ENCODE peak calls at places on chromosomes 13 and 19, in six cellular contexts. C, M, P, X, T and J are unnamed samples.

GRCh38 chr13:44244288-44244687 is 129.3 kb upstream of the SERP2 start:
- DNase-seq in C (peak), M (peak), P (no peak), X (no peak), T (no peak), J (no peak)

GRCh38 chr19:43651758-43652545 is 12.3 kb upstream of the CADM4 start:
- DNase-seq in C (peak), M (no peak), P (peak), X (no peak), T (no peak), J (no peak)

GRCh38 chr13:40985596-40986327 is 33.4 kb downstream of the ELF1 start:
- DNase-seq in C (no peak), M (no peak), P (no peak), X (no peak), T (no peak), J (no peak)

GRCh38 chr19:7450243-7451223 is 38.3 kb downstream of the PEX11G start:
- DNase-seq in C (no peak), M (peak), P (peak), X (no peak), T (peak), J (peak)

GRCh38 chr19:17052439-17052838 is 22.8 kb downstream of the HAUS8 start:
- DNase-seq in C (peak), M (peak), P (no peak), X (no peak), T (no peak), J (peak)

GRCh38 chr19:13400296-13400695 is 106.0 kb downstream of the CACNA1A start:
- DNase-seq in C (no peak), M (no peak), P (no peak), X (no peak), T (no peak), J (no peak)

GRCh38 chr19:55118401-55118991 is 1.1 kb upstream of the PPP1R12C start:
- DNase-seq in C (peak), M (no peak), P (no peak), X (peak), T (no peak), J (peak)

GRCh38 chr19:18202759-18203407 is 959 bp downstream of the RAB3A start:
- DNase-seq in C (peak), M (no peak), P (no peak), X (no peak), T (no peak), J (no peak)

GRCh38 chr13:52739468-52740071 is at the start of gene CNMD:
- DNase-seq in C (no peak), M (no peak), P (no peak), X (no peak), T (no peak), J (no peak)

GRCh38 chr19:13018037-13018914 is 23.0 kb downstream of the NFIX start:
- DNase-seq in C (peak), M (no peak), P (no peak), X (no peak), T (no peak), J (no peak)

GRCh38 chr19:12788025-12788681 is 3.1 kb upstream of the JUNB start:
- DNase-seq in C (no peak), M (no peak), P (no peak), X (no peak), T (no peak), J (no peak)

GRCh38 chr19:49554701-49555181 is 25.6 kb downstream of the NOSIP start:
- DNase-seq in C (no peak), M (no peak), P (no peak), X (no peak), T (no peak), J (no peak)

GRCh38 chr19:7304200-7304599 is 10.0 kb upstream of the INSR start:
- DNase-seq in C (no peak), M (no peak), P (no peak), X (no peak), T (no peak), J (no peak)

GRCh38 chr13:103031332-103031873 is 34.8 kb downstream of the SLC10A2 start:
- DNase-seq in C (no peak), M (no peak), P (no peak), X (no peak), T (peak), J (no peak)

GRCh38 chr19:17576758-17577532 is 21.5 kb downstream of the COLGALT1 start:
- DNase-seq in C (peak), M (peak), P (no peak), X (peak), T (no peak), J (peak)

GRCh38 chr19:34236035-34236793 is 18.1 kb upstream of the GARRE1 start:
- DNase-seq in C (no peak), M (no peak), P (no peak), X (no peak), T (no peak), J (no peak)

GRCh38 chr19:708154-709141 is at the start of gene PALM:
- DNase-seq in C (peak), M (no peak), P (peak), X (no peak), T (no peak), J (no peak)

GRCh38 chr13:102402292-102402691 is 444 bp upstream of the FGF14 start:
- DNase-seq in C (no peak), M (no peak), P (no peak), X (peak), T (no peak), J (peak)

GRCh38 chr13:110156186-110157065 is 150.5 kb downstream of the COL4A1 start:
- DNase-seq in C (no peak), M (no peak), P (no peak), X (no peak), T (no peak), J (no peak)

GRCh38 chr19:1470864-1471513 is 8.0 kb downstream of the C19orf25 start:
- DNase-seq in C (no peak), M (no peak), P (no peak), X (no peak), T (no peak), J (no peak)

GRCh38 chr13:111388851-111389500 is 68.5 kb downstream of the TEX29 start:
- DNase-seq in C (no peak), M (no peak), P (no peak), X (no peak), T (no peak), J (no peak)

GRCh38 chr13:107680115-107680514 is 535.2 kb downstream of the LIG4 start:
- DNase-seq in C (no peak), M (no peak), P (no peak), X (no peak), T (no peak), J (no peak)

GRCh38 chr19:45507864-45508680 is 793 bp downstream of the VASP start:
- DNase-seq in C (peak), M (no peak), P (no peak), X (no peak), T (no peak), J (no peak)

GRCh38 chr13:31050486-31051400 is 111.0 kb downstream of the HSPH1 start:
- DNase-seq in C (peak), M (no peak), P (no peak), X (no peak), T (no peak), J (no peak)

DNA sequence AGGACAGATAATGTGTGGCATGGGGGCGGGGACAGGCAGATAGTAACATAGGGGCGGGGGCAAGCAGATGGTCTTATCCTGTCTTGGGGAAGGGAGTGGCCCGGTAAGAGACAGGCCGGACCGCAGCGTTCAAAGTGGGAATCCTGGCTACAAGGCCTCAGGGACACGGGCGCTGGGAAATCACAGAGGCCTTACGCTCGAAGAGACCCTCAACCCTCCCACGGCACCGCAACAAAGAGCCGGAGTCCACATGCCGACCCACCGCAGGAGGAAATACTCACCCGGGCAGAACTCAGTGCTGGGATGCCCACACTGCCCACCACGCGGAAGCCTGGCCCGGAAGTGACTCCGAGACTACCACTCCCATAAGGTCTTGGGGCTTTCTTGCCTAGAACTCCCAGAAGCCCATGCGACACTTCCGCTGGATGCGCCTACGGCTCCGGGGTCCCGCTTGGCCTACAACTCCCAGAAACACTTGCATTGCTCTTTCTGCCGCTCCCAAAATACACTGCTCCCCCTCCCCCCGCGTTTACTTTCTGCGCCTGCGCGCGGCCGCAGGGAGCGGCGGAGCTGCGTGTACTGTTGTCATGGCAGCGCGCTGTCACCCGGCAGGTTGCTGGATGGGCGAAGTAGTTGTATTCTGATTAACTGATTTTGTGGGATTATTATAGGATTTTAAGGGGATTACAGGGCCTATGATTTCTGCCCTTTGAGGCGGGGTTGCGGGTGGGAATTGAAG is at the start of gene CTU1:
- DNase-seq in C (peak), M (peak), P (peak), X (peak), T (peak), J (peak)
- TF ChIP-seq YY1 in C (peak), M (peak), P (peak), X (peak), T (peak), J (no peak)

GRCh38 chr13:99224019-99224418 is 23.4 kb downstream of the UBAC2 start:
- DNase-seq in C (no peak), M (no peak), P (no peak), X (no peak), T (no peak), J (no peak)
- TF ChIP-seq ZNF274 in C (no peak), M (no peak), P (no peak), X (no peak), T (no peak), J (no peak)

DNA sequence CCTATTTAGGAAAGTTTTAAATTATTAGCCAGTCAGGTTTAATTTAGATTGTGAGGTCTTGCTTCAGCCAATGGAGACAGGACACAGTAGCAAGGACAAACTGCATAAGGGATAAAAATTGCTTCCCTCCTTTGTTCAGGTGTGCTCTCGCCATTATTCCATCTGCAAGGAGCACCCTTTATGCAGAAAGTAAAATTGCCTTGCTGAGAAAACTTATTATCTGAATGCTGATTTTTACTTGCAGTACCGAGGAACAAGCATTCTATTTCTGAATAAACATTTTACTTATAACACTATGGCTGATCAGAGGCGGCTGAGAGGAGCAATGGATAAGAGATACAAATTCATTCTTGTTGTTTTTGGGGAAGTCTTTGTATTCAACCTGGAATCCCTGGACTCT is 8.0 kb downstream of the CYP4F22 start:
- DNase-seq in C (no peak), M (no peak), P (no peak), X (no peak), T (no peak), J (no peak)
- H3K9ac ChIP-seq in C (no peak), M (no peak), P (no peak), X (no peak), T (no peak), J (no peak)

DNA sequence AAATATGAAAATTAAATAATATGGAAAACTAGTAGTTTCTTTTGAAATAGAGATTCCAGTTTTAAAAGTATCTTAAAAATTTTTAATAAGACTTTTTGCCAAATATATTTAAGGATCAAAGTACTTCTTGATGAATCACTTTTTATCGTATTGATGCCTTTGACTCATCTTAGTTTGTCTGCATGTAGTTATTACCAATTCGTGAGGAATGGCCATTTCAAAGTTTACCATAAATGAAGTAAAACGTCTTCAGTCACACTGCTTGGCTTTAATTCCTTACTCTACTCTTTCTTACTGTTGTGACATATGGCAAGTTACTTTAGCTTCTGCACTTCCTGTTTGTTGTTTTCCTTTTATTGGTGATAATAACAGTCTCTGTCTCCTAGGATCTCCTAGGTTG is 38.3 kb downstream of the NDFIP2 start:
- DNase-seq in C (no peak), M (no peak), P (no peak), X (no peak), T (no peak), J (no peak)
- TF ChIP-seq YY1 in C (no peak), M (no peak), P (no peak), X (no peak), T (no peak), J (no peak)